ENCODE peak calls at places on chromosomes 1 and 21, in eight cellular contexts. M is PC-3, W is A549, V is hepatocyte, N is OCI-LY7, C is fibroblast of lung, A is neural progenitor cell, S is IMR-90. B is an unnamed sample.

GRCh38 chr1:155977607-155978324 is 581 bp downstream of the ARHGEF2 start:
- DNase-seq in M (peak), W (no peak), V (peak), N (no peak), C (no peak), A (peak), S (no peak), B (peak)

GRCh38 chr1:182649041-182649440 is 35.3 kb downstream of the RGS8 start:
- DNase-seq in M (no peak), W (no peak), V (no peak), N (peak), C (no peak), A (no peak), S (no peak), B (no peak)

GRCh38 chr1:208201241-208201640 is 42.9 kb downstream of the PLXNA2 start:
- DNase-seq in M (peak), W (peak), V (peak), N (no peak), C (peak), A (no peak), S (peak), B (no peak)

GRCh38 chr1:150511985-150512660 is 3.4 kb upstream of the FALEC start:
- DNase-seq in M (no peak), W (no peak), V (no peak), N (no peak), C (no peak), A (no peak), S (no peak), B (no peak)

GRCh38 chr1:243433737-243434370 is 178.0 kb downstream of the SDCCAG8 start:
- DNase-seq in M (no peak), W (no peak), V (no peak), N (no peak), C (peak), A (no peak), S (peak), B (no peak)

GRCh38 chr1:63343922-63344321 is 21.6 kb downstream of the FOXD3 start:
- DNase-seq in M (no peak), W (no peak), V (no peak), N (no peak), C (no peak), A (peak), S (no peak), B (no peak)

GRCh38 chr1:145983206-145983675 is 13.1 kb downstream of the TXNIP start:
- DNase-seq in M (peak), W (no peak), V (no peak), N (no peak), C (no peak), A (no peak), S (no peak), B (no peak)

GRCh38 chr1:155893389-155894142 is 17.6 kb downstream of the RIT1 start:
- DNase-seq in M (peak), W (peak), V (peak), N (peak), C (peak), A (no peak), S (peak), B (no peak)

GRCh38 chr21:41952568-41953248 is 1.1 kb downstream of the C2CD2 start:
- DNase-seq in M (peak), W (no peak), V (no peak), N (no peak), C (no peak), A (peak), S (peak), B (no peak)

GRCh38 chr1:220492671-220493070 is 35.3 kb upstream of the MARK1 start:
- DNase-seq in M (no peak), W (no peak), V (no peak), N (no peak), C (no peak), A (no peak), S (no peak), B (no peak)

GRCh38 chr1:162019006-162019405 is 4.7 kb downstream of the OLFML2B start:
- DNase-seq in M (peak), W (no peak), V (no peak), N (no peak), C (peak), A (no peak), S (peak), B (no peak)

GRCh38 chr1:91427741-91428140 is 23.1 kb upstream of the HFM1 start:
- DNase-seq in M (no peak), W (no peak), V (peak), N (no peak), C (no peak), A (no peak), S (no peak), B (no peak)

GRCh38 chr1:221743416-221744208 is 1.7 kb upstream of the DUSP10 start:
- DNase-seq in M (no peak), W (no peak), V (no peak), N (peak), C (no peak), A (no peak), S (no peak), B (no peak)

GRCh38 chr1:192563129-192563528 is 12.4 kb upstream of the RGS1 start:
- DNase-seq in M (no peak), W (no peak), V (no peak), N (no peak), C (no peak), A (no peak), S (no peak), B (no peak)

GRCh38 chr1:8825985-8826481 is 8.6 kb upstream of the RERE start:
- DNase-seq in M (peak), W (no peak), V (no peak), N (no peak), C (peak), A (no peak), S (peak), B (no peak)

GRCh38 chr1:19435181-19435580 is 50.2 kb downstream of the CAPZB start:
- DNase-seq in M (no peak), W (no peak), V (peak), N (no peak), C (peak), A (no peak), S (peak), B (no peak)

GRCh38 chr21:32806810-32807386 is 35.3 kb upstream of the PAXBP1 start:
- DNase-seq in M (no peak), W (no peak), V (no peak), N (no peak), C (peak), A (no peak), S (peak), B (no peak)

GRCh38 chr1:109265016-109265415 is 15.7 kb downstream of the CELSR2 start:
- DNase-seq in M (no peak), W (no peak), V (no peak), N (no peak), C (no peak), A (no peak), S (no peak), B (no peak)

GRCh38 chr21:41600961-41601572 is 93.1 kb upstream of the TMPRSS2 start:
- DNase-seq in M (no peak), W (no peak), V (no peak), N (no peak), C (no peak), A (no peak), S (no peak), B (no peak)

GRCh38 chr1:236391008-236391407 is 3.1 kb upstream of the EDARADD start:
- DNase-seq in M (no peak), W (no peak), V (no peak), N (no peak), C (no peak), A (no peak), S (no peak), B (no peak)

GRCh38 chr21:41758550-41758949 is 8.3 kb downstream of the RIPK4 start:
- DNase-seq in M (peak), W (no peak), V (no peak), N (no peak), C (no peak), A (no peak), S (no peak), B (no peak)

GRCh38 chr1:78884685-78885452 is 121.7 kb downstream of the ADGRL4 start:
- DNase-seq in M (no peak), W (no peak), V (no peak), N (no peak), C (peak), A (peak), S (peak), B (no peak)

GRCh38 chr1:108000620-108001105 is 35.7 kb upstream of the VAV3 start:
- DNase-seq in M (peak), W (no peak), V (peak), N (no peak), C (peak), A (no peak), S (peak), B (no peak)

GRCh38 chr21:32597205-32597604 is 11.9 kb upstream of the TCP10L start:
- DNase-seq in M (peak), W (peak), V (no peak), N (no peak), C (peak), A (no peak), S (peak), B (no peak)

GRCh38 chr1:230073371-230074035 is 6.5 kb downstream of the GALNT2 start:
- DNase-seq in M (peak), W (no peak), V (no peak), N (no peak), C (peak), A (no peak), S (peak), B (no peak)

GRCh38 chr1:179087665-179088064 is 5.8 kb downstream of the TOR3A start:
- DNase-seq in M (no peak), W (no peak), V (no peak), N (peak), C (no peak), A (peak), S (no peak), B (no peak)

GRCh38 chr1:29708818-29709710 is 472.7 kb downstream of the PTPRU start:
- DNase-seq in M (peak), W (peak), V (peak), N (peak), C (peak), A (peak), S (peak), B (no peak)

GRCh38 chr1:209900734-209901133 is 37.3 kb upstream of the SYT14 start:
- DNase-seq in M (peak), W (no peak), V (no peak), N (no peak), C (peak), A (no peak), S (peak), B (no peak)

GRCh38 chr1:232884262-232884661 is 66.1 kb upstream of the NTPCR start:
- DNase-seq in M (peak), W (no peak), V (no peak), N (no peak), C (peak), A (no peak), S (peak), B (no peak)

GRCh38 chr1:171841050-171841910 is at the start of gene DNM3:
- DNase-seq in M (no peak), W (peak), V (peak), N (peak), C (peak), A (peak), S (peak), B (no peak)

GRCh38 chr1:56031011-56031410 is 548.4 kb downstream of the PLPP3 start:
- DNase-seq in M (no peak), W (no peak), V (no peak), N (no peak), C (no peak), A (no peak), S (no peak), B (no peak)

GRCh38 chr21:43192501-43193081 is 23.8 kb downstream of the CRYAA start:
- DNase-seq in M (no peak), W (no peak), V (no peak), N (no peak), C (no peak), A (no peak), S (no peak), B (peak)

GRCh38 chr1:119133987-119134386 is 6.5 kb downstream of the WARS2 start:
- DNase-seq in M (no peak), W (no peak), V (no peak), N (no peak), C (peak), A (no peak), S (peak), B (no peak)

GRCh38 chr1:10122926-10123325 is 87.4 kb upstream of the KIF1B start:
- DNase-seq in M (peak), W (no peak), V (no peak), N (no peak), C (peak), A (no peak), S (peak), B (no peak)

GRCh38 chr1:44970317-44970716 is 16.1 kb downstream of the EIF2B3 start:
- DNase-seq in M (peak), W (no peak), V (no peak), N (no peak), C (peak), A (no peak), S (peak), B (no peak)

GRCh38 chr1:91730781-91731732 is 154.9 kb downstream of the TGFBR3 start:
- DNase-seq in M (peak), W (no peak), V (peak), N (no peak), C (peak), A (peak), S (peak), B (no peak)

GRCh38 chr1:235067396-235068154 is 61.1 kb downstream of the TOMM20 start:
- DNase-seq in M (peak), W (peak), V (peak), N (no peak), C (peak), A (no peak), S (peak), B (no peak)

GRCh38 chr1:198764748-198765147 is 125.9 kb downstream of the PTPRC start:
- DNase-seq in M (no peak), W (no peak), V (no peak), N (no peak), C (no peak), A (no peak), S (peak), B (no peak)

GRCh38 chr1:159171688-159172501 is 480 bp downstream of the CADM3 start:
- DNase-seq in M (no peak), W (peak), V (peak), N (no peak), C (no peak), A (peak), S (no peak), B (no peak)

DNA sequence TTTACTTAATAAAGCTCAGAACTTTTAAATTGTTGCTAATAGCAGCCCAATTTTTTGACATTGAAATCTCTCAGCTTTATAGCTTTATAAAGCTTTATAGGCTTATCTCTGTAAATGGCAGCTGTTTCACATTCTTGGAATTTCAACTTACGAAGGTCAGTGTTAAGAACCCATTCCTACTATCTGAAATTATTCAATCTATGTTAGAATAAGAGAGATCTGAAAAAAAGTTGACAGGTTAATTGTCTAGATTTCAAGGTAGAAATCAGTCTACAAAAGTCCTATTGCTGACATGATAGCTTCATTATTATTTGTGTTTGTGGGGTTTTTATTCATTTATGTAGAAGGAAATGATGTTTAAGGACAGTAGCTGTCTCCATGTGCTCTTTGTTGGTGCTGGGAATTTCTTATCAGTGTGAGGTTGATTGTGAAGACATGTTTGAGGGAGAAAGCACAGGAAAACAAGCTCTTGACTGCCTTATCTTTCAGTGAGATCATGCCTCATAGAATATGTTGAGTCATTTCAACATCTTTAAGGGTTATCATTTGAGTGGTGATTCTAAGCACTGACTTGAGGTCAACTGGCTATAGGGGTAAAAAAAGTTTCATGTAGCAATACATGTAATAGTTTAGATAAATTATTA is 404.9 kb upstream of the ADAMTS5 start:
- DNase-seq in M (no peak), W (no peak), V (no peak), N (no peak), C (peak), A (no peak), S (peak), B (no peak)
- H3K4me2 ChIP-seq in M (no peak), W (no peak), V (no peak), N (no peak), C (no peak), A (no peak), S (peak), B (no peak)

GRCh38 chr1:167262820-167263219 is 42.1 kb downstream of the POU2F1 start:
- DNase-seq in M (no peak), W (no peak), V (no peak), N (no peak), C (no peak), A (no peak), S (no peak), B (no peak)
- H3K27ac ChIP-seq in M (no peak), W (no peak), V (no peak), N (no peak), C (no peak), A (no peak), S (no peak), B (no peak)

GRCh38 chr1:57835620-57836019 is 411.8 kb upstream of the DAB1 start:
- DNase-seq in M (no peak), W (no peak), V (no peak), N (no peak), C (peak), A (peak), S (no peak), B (no peak)
- TF ChIP-seq CTCF in M (no peak), W (no peak), V (no peak), N (no peak), C (no peak), A (no peak), S (no peak), B (no peak)

GRCh38 chr1:157956754-157957153 is 36.7 kb upstream of the KIRREL1 start:
- DNase-seq in M (no peak), W (no peak), V (no peak), N (no peak), C (no peak), A (no peak), S (no peak), B (no peak)
- H3K4me2 ChIP-seq in M (no peak), W (no peak), V (no peak), N (no peak), C (no peak), A (no peak), S (no peak), B (no peak)

GRCh38 chr1:200042119-200042436 is 14.6 kb downstream of the NR5A2 start:
- DNase-seq in M (no peak), W (no peak), V (no peak), N (no peak), C (no peak), A (peak), S (no peak), B (no peak)
- H3K27ac ChIP-seq in M (no peak), W (peak), V (peak), N (no peak), C (no peak), A (no peak), S (no peak), B (no peak)

GRCh38 chr21:24375201-24375600 is 1232.1 kb downstream of the MRPL39 start:
- DNase-seq in M (no peak), W (no peak), V (no peak), N (no peak), C (no peak), A (no peak), S (no peak), B (peak)
- TF ChIP-seq CTCF in M (peak), W (no peak), V (no peak), N (peak), C (no peak), A (peak), S (no peak), B (peak)

GRCh38 chr21:38306407-38306806 is 49.6 kb downstream of the KCNJ15 start:
- DNase-seq in M (peak), W (no peak), V (no peak), N (no peak), C (peak), A (no peak), S (peak), B (no peak)
- H3K4me2 ChIP-seq in M (peak), W (peak), V (peak), N (no peak), C (peak), A (no peak), S (peak), B (no peak)